ENCODE peak calls at places on chromosomes 1 and 21, in seven cellular contexts. L is fibroblast of lung, Q is testis, U is right lobe of liver, D is right atrium auricular region, E is A549, R is H9. H is an unnamed sample.

GRCh38 chr1:169809370-169810095 is 14.8 kb upstream of the METTL18 start:
- DNase-seq in L (peak; percentile 51), Q (peak; percentile 31), U (no peak), D (no peak), E (peak; percentile 16), R (no peak), H (peak; percentile 44)

GRCh38 chr1:11990303-11991032 is 10.2 kb downstream of the MFN2 start:
- DNase-seq in L (no peak), Q (no peak), U (peak; percentile 82), D (peak; percentile 85), E (no peak), R (no peak), H (no peak)

GRCh38 chr1:162617513-162617912 is 14.8 kb upstream of the DDR2 start:
- DNase-seq in L (no peak), Q (no peak), U (no peak), D (no peak), E (no peak), R (no peak), H (no peak)

GRCh38 chr21:33039542-33039941 is 13.8 kb downstream of the OLIG2 start:
- DNase-seq in L (no peak), Q (no peak), U (no peak), D (no peak), E (no peak), R (no peak), H (no peak)

GRCh38 chr21:37370152-37371040 is 3.8 kb downstream of the DYRK1A start:
- DNase-seq in L (peak; percentile 79), Q (no peak), U (no peak), D (no peak), E (no peak), R (no peak), H (peak; percentile 50)

GRCh38 chr21:43866659-43867331 is 1.8 kb downstream of the AGPAT3 start:
- DNase-seq in L (no peak), Q (no peak), U (peak; percentile 85), D (no peak), E (no peak), R (no peak), H (no peak)

GRCh38 chr1:32892368-32893197 is 6.3 kb downstream of the HPCA start:
- DNase-seq in L (peak; percentile 22), Q (peak; percentile 61), U (no peak), D (no peak), E (peak; percentile 51), R (peak; percentile 90), H (peak; percentile 81)

GRCh38 chr1:98428864-98429263 is 232.7 kb upstream of the SNX7 start:
- DNase-seq in L (no peak), Q (no peak), U (no peak), D (no peak), E (no peak), R (no peak), H (no peak)

GRCh38 chr1:61182049-61182448 is 99.7 kb downstream of the NFIA start:
- DNase-seq in L (peak; percentile 53), Q (no peak), U (no peak), D (no peak), E (peak; percentile 5), R (no peak), H (no peak)

GRCh38 chr1:187943606-187944403 is 1115.1 kb downstream of the PLA2G4A start:
- DNase-seq in L (peak; percentile 20), Q (no peak), U (no peak), D (no peak), E (no peak), R (no peak), H (no peak)

DNA sequence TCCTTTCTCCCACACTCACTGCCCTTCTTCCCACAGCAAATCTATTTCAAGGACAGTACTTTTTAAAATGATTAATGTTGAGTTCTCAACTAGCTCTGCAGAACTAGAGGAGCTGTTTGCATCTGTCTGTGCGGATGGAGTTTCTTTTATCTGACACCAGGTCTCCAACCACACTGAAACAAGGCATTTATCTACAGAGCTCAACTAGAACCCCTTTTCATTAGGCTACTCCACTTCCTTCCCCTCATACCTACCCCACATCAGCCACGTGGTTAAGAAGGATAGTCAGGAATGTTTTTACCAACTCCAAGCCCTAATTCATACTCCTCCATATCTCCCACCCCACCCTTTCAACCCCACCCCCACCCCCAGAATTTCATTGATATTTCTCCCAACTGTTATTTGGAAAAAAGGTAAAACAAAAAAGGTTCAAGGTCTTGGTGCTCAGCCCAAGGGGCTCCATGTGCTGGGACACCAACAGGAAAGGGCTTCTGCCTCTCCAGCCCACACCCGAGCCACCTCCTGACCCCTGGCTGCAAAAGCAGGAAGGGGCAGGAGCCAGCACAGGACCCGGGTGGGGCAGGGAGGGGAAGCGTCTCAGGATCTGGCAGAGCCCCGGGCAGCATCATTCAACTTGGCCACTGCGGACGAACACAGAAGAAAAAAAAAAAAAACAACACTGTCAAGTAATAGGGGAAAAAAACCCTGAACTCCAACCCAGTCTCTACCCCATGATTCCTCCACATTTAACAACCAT is 7.0 kb downstream of the ENSA start:
- DNase-seq in L (peak; percentile 43), Q (peak; percentile 38), U (no peak), D (peak; percentile 78), E (no peak), R (peak; percentile 78), H (no peak)
- TF ChIP-seq CTCF in L (no peak), Q (no peak), U (no peak), D (no peak), E (no peak), R (peak; percentile 43), H (no peak)

DNA sequence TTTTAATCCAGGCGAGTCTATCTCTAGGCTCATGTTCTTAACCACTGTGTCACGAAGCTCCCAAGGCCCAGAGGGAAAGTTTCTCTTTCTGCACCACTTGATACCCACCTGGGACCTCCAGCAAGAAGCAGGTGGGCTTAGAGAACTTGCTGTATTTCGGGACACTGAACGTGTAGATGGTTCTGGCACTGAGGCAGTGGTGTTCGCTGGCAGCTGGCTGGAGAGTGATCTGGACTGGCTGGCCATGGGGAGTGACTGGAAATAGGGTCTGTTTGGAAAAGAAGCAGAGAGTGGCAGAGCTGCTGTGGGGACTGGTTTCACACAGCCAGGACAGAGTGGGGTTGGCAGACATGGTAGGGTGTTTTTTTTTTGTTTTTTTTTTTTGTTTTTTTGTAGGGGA is 16.4 kb upstream of the IL22RA1 start:
- DNase-seq in L (no peak), Q (no peak), U (no peak), D (no peak), E (no peak), R (no peak), H (no peak)
- H3K4me1 ChIP-seq in L (no peaks in the 10 kb centered on the region), Q (no peaks in the 10 kb centered on the region), U (no peaks in the 10 kb centered on the region), D (no peaks in the 10 kb centered on the region), E (no peaks in the 10 kb centered on the region), R (no peaks in the 10 kb centered on the region), H (no peaks in the 10 kb centered on the region)

DNA sequence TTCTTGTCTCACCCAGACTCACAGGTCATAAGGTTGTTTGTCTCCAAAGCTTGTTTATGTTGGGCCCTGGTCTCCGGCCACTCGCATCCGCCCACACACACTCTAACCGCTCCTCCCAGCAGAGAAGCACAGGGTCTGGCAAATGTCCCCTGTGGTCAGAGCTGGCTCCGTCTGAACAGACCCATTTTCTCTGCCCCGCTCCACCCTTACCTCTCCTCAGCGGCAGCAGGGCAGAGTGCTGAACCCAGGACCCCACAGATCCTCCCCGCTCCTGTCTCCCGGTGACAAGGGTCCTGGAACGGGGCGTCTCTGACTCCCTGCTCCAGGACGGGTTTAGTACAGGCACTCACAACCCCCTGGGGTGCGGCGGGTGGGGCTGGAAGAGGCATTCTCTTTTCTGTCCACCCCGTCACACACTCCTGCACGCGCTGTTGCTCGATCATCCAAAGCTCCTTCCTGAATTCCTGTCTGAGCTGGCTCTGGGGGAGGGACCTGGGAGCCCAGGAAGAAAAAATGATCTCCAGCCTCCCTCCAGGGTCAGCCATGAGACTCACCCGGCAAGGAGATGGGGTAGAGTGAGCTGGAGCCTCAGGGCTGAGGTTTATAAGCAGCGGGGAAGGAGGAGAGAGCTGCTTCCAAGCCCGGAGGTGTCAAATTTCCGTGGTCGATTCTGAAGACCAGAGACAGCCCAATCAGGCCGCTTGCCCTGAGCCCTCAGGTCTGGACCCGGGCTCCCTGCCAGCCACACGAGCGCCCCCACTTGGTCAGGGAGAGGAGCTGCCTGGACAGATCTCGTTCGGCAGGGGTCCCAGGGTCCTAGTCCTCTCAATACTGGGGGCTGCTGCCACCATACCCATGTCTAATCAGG is at the start of gene S100A13:
- DNase-seq in L (peak; percentile 96), Q (peak; percentile 84), U (peak; percentile 75), D (peak; percentile 84), E (peak; percentile 85), R (peak; percentile 98), H (peak; percentile 81)
- TF ChIP-seq CTCF in L (peak; percentile 47), Q (peak; percentile 62), U (peak; percentile 44), D (peak; percentile 56), E (peak; percentile 73), R (peak; percentile 94), H (peak; percentile 72)

GRCh38 chr1:171488190-171488929 is 3.0 kb downstream of the PRRC2C start:
- DNase-seq in L (no peak), Q (no peak), U (no peak), D (no peak), E (no peak), R (no peak), H (no peak)
- H3K4me1 ChIP-seq in L (peaks cover 6% of the 10 kb centered on the region), Q (peaks cover 18% of the 10 kb centered on the region), U (peaks cover 10% of the 10 kb centered on the region), D (no peaks in the 10 kb centered on the region), E (peaks cover 30% of the 10 kb centered on the region), R (no peaks in the 10 kb centered on the region), H (peaks cover 10% of the 10 kb centered on the region)

DNA sequence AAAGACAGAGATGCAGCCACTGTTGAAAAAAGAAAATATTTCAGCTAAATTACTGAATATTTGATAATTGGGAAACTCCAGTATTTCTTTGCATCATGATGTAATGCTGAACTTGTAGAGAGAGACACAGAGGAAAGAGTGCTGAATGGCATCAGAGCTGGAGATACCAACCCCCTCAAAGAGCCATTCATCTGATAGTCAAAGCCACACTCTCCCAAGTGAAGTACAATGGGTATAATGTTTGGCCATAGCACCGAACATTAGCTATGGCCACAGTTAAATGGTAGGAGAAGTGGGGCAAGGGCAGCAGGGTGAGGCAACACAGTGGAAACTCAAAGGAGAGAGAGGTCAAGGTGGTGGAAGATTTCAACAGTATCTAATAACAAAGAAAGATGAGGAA is 107.5 kb upstream of the TNFSF4 start:
- DNase-seq in L (no peak), Q (no peak), U (no peak), D (no peak), E (no peak), R (no peak), H (no peak)
- TF ChIP-seq CTCF in L (no peak), Q (no peak), U (no peak), D (no peak), E (no peak), R (no peak), H (no peak)

GRCh38 chr1:234533975-234534876 is 55.2 kb upstream of the TARBP1 start:
- DNase-seq in L (peak; percentile 100), Q (peak; percentile 99), U (peak; percentile 95), D (peak; percentile 99), E (no peak), R (no peak), H (peak; percentile 89)

GRCh38 chr1:234533034-234533571 is 54.1 kb upstream of the TARBP1 start:
- DNase-seq in L (peak; percentile 98), Q (peak; percentile 60), U (no peak), D (peak; percentile 87), E (no peak), R (no peak), H (peak; percentile 40)

GRCh38 chr1:234531181-234532132 is 52.5 kb upstream of the TARBP1 start:
- DNase-seq in L (peak; percentile 90), Q (peak; percentile 69), U (no peak), D (peak; percentile 96), E (no peak), R (no peak), H (no peak)

GRCh38 chr1:234530641-234531040 is 51.7 kb upstream of the TARBP1 start:
- DNase-seq in L (no peak), Q (no peak), U (no peak), D (no peak), E (no peak), R (no peak), H (no peak)

GRCh38 chr1:234532511-234532922 is 53.5 kb upstream of the TARBP1 start:
- DNase-seq in L (peak; percentile 73), Q (peak; percentile 85), U (peak; percentile 81), D (peak; percentile 87), E (no peak), R (no peak), H (no peak)
- H3K4me1 ChIP-seq in L (peaks cover 40% of the 10 kb centered on the region), Q (peaks cover 76% of the 10 kb centered on the region), U (peaks cover 60% of the 10 kb centered on the region), D (peaks cover 3% of the 10 kb centered on the region), E (peaks cover 16% of the 10 kb centered on the region), R (peaks cover 2% of the 10 kb centered on the region), H (peaks cover 58% of the 10 kb centered on the region)